ENCODE peak calls at places on chromosomes 1 and 21, in nine cellular contexts. One of them, this sample, is unnamed.

GRCh38 chr1:201585901-201586300 is 47.0 kb downstream of the NAV1 start:
- DNase-seq in CD4-positive, alpha-beta memory T cell: no peak
- DNase-seq in testis: no peak
- DNase-seq in MM.1S: no peak
- DNase-seq in GM23248: peak; percentile 72
- DNase-seq in trophoblast cell: no peak
- DNase-seq in mucosa of descending colon: no peak
- DNase-seq in left ventricle myocardium inferior: no peak
- DNase-seq in small intestine: no peak
- DNase-seq in this sample: no peak

GRCh38 chr1:165890684-165891083 is 63.3 kb downstream of the UCK2 start:
- DNase-seq in CD4-positive, alpha-beta memory T cell: no peak
- DNase-seq in testis: peak; percentile 86
- DNase-seq in MM.1S: no peak
- DNase-seq in GM23248: no peak
- DNase-seq in trophoblast cell: no peak
- DNase-seq in mucosa of descending colon: no peak
- DNase-seq in left ventricle myocardium inferior: no peak
- DNase-seq in small intestine: no peak
- DNase-seq in this sample: no peak

GRCh38 chr1:171817511-171818265 is 23.6 kb upstream of the DNM3 start:
- DNase-seq in CD4-positive, alpha-beta memory T cell: no peak
- DNase-seq in testis: no peak
- DNase-seq in MM.1S: no peak
- DNase-seq in GM23248: peak; percentile 96
- DNase-seq in trophoblast cell: peak; percentile 46
- DNase-seq in mucosa of descending colon: no peak
- DNase-seq in left ventricle myocardium inferior: no peak
- DNase-seq in small intestine: no peak
- DNase-seq in this sample: no peak

GRCh38 chr21:37557261-37557950 is 190.8 kb downstream of the DYRK1A start:
- DNase-seq in CD4-positive, alpha-beta memory T cell: no peak
- DNase-seq in testis: no peak
- DNase-seq in MM.1S: peak; percentile 89
- DNase-seq in GM23248: no peak
- DNase-seq in trophoblast cell: no peak
- DNase-seq in mucosa of descending colon: no peak
- DNase-seq in left ventricle myocardium inferior: no peak
- DNase-seq in small intestine: no peak
- DNase-seq in this sample: no peak

GRCh38 chr1:2526824-2527552 is 592 bp upstream of the PANK4 start:
- DNase-seq in CD4-positive, alpha-beta memory T cell: no peak
- DNase-seq in testis: peak; percentile 63
- DNase-seq in MM.1S: no peak
- DNase-seq in GM23248: peak; percentile 94
- DNase-seq in trophoblast cell: no peak
- DNase-seq in mucosa of descending colon: peak; percentile 52
- DNase-seq in left ventricle myocardium inferior: peak; percentile 78
- DNase-seq in small intestine: no peak
- DNase-seq in this sample: peak; percentile 66

GRCh38 chr1:244865028-244865371 is 657 bp upstream of the HNRNPU start:
- DNase-seq in CD4-positive, alpha-beta memory T cell: no peak
- DNase-seq in testis: peak; percentile 49
- DNase-seq in MM.1S: no peak
- DNase-seq in GM23248: peak; percentile 61
- DNase-seq in trophoblast cell: no peak
- DNase-seq in mucosa of descending colon: peak; percentile 63
- DNase-seq in left ventricle myocardium inferior: peak; percentile 23
- DNase-seq in small intestine: no peak
- DNase-seq in this sample: peak; percentile 49

GRCh38 chr1:161915051-161915503 is 108.6 kb downstream of the OLFML2B start:
- DNase-seq in CD4-positive, alpha-beta memory T cell: no peak
- DNase-seq in testis: no peak
- DNase-seq in MM.1S: no peak
- DNase-seq in GM23248: peak; percentile 24
- DNase-seq in trophoblast cell: no peak
- DNase-seq in mucosa of descending colon: no peak
- DNase-seq in left ventricle myocardium inferior: no peak
- DNase-seq in small intestine: no peak
- DNase-seq in this sample: no peak

GRCh38 chr21:45366931-45367401 is 38.0 kb upstream of the COL18A1 start:
- DNase-seq in CD4-positive, alpha-beta memory T cell: no peak
- DNase-seq in testis: peak; percentile 69
- DNase-seq in MM.1S: no peak
- DNase-seq in GM23248: peak; percentile 86
- DNase-seq in trophoblast cell: no peak
- DNase-seq in mucosa of descending colon: peak; percentile 56
- DNase-seq in left ventricle myocardium inferior: peak; percentile 72
- DNase-seq in small intestine: no peak
- DNase-seq in this sample: peak; percentile 48

GRCh38 chr1:45339694-45340558 is at the start of the genes MUTYH and TOE1:
- DNase-seq in CD4-positive, alpha-beta memory T cell: peak; percentile 89
- DNase-seq in testis: peak; percentile 93
- DNase-seq in MM.1S: peak; percentile 97
- DNase-seq in GM23248: peak; percentile 98
- DNase-seq in trophoblast cell: peak; percentile 87
- DNase-seq in mucosa of descending colon: peak; percentile 96
- DNase-seq in left ventricle myocardium inferior: peak; percentile 95
- DNase-seq in small intestine: peak; percentile 90
- DNase-seq in this sample: peak; percentile 96

GRCh38 chr1:181189691-181190361 is 101.3 kb downstream of the IER5 start:
- DNase-seq in CD4-positive, alpha-beta memory T cell: peak; percentile 82
- DNase-seq in testis: peak; percentile 84
- DNase-seq in MM.1S: peak; percentile 64
- DNase-seq in GM23248: peak; percentile 61
- DNase-seq in trophoblast cell: peak; percentile 61
- DNase-seq in mucosa of descending colon: peak; percentile 81
- DNase-seq in left ventricle myocardium inferior: peak; percentile 65
- DNase-seq in small intestine: peak; percentile 90
- DNase-seq in this sample: peak; percentile 77

GRCh38 chr1:107394301-107394700 is 253.5 kb downstream of the NTNG1 start:
- DNase-seq in CD4-positive, alpha-beta memory T cell: no peak
- DNase-seq in testis: no peak
- DNase-seq in MM.1S: no peak
- DNase-seq in GM23248: no peak
- DNase-seq in trophoblast cell: no peak
- DNase-seq in mucosa of descending colon: no peak
- DNase-seq in left ventricle myocardium inferior: no peak
- DNase-seq in small intestine: no peak
- DNase-seq in this sample: no peak

GRCh38 chr1:59776960-59777852 is 37.5 kb upstream of the HOOK1 start:
- DNase-seq in CD4-positive, alpha-beta memory T cell: no peak
- DNase-seq in testis: no peak
- DNase-seq in MM.1S: no peak
- DNase-seq in GM23248: peak; percentile 59
- DNase-seq in trophoblast cell: no peak
- DNase-seq in mucosa of descending colon: no peak
- DNase-seq in left ventricle myocardium inferior: no peak
- DNase-seq in small intestine: no peak
- DNase-seq in this sample: no peak

GRCh38 chr1:14767075-14767474 is 168.6 kb downstream of the KAZN start:
- DNase-seq in CD4-positive, alpha-beta memory T cell: no peak
- DNase-seq in testis: no peak
- DNase-seq in MM.1S: no peak
- DNase-seq in GM23248: no peak
- DNase-seq in trophoblast cell: no peak
- DNase-seq in mucosa of descending colon: no peak
- DNase-seq in left ventricle myocardium inferior: no peak
- DNase-seq in small intestine: no peak
- DNase-seq in this sample: no peak

GRCh38 chr1:11967028-11967547 is 13.2 kb upstream of the MFN2 start:
- DNase-seq in CD4-positive, alpha-beta memory T cell: no peak
- DNase-seq in testis: peak; percentile 57
- DNase-seq in MM.1S: peak; percentile 15
- DNase-seq in GM23248: peak; percentile 25
- DNase-seq in trophoblast cell: peak; percentile 77
- DNase-seq in mucosa of descending colon: peak; percentile 63
- DNase-seq in left ventricle myocardium inferior: no peak
- DNase-seq in small intestine: peak; percentile 90
- DNase-seq in this sample: no peak

GRCh38 chr1:209486861-209487260 is 96.7 kb upstream of the CAMK1G start:
- DNase-seq in CD4-positive, alpha-beta memory T cell: no peak
- DNase-seq in testis: no peak
- DNase-seq in MM.1S: no peak
- DNase-seq in GM23248: peak; percentile 37
- DNase-seq in trophoblast cell: no peak
- DNase-seq in mucosa of descending colon: no peak
- DNase-seq in left ventricle myocardium inferior: no peak
- DNase-seq in small intestine: no peak
- DNase-seq in this sample: no peak

GRCh38 chr1:183034682-183035081 is 11.5 kb downstream of the LAMC1 start:
- DNase-seq in CD4-positive, alpha-beta memory T cell: no peak
- DNase-seq in testis: no peak
- DNase-seq in MM.1S: no peak
- DNase-seq in GM23248: no peak
- DNase-seq in trophoblast cell: peak; percentile 21
- DNase-seq in mucosa of descending colon: no peak
- DNase-seq in left ventricle myocardium inferior: no peak
- DNase-seq in small intestine: no peak
- DNase-seq in this sample: no peak

GRCh38 chr1:111720274-111720976 is 18.8 kb downstream of the INKA2 start:
- DNase-seq in CD4-positive, alpha-beta memory T cell: no peak
- DNase-seq in testis: no peak
- DNase-seq in MM.1S: no peak
- DNase-seq in GM23248: no peak
- DNase-seq in trophoblast cell: no peak
- DNase-seq in mucosa of descending colon: no peak
- DNase-seq in left ventricle myocardium inferior: peak; percentile 69
- DNase-seq in small intestine: no peak
- DNase-seq in this sample: peak; percentile 81

GRCh38 chr1:179178965-179179364 is 50.5 kb downstream of the ABL2 start:
- DNase-seq in CD4-positive, alpha-beta memory T cell: no peak
- DNase-seq in testis: no peak
- DNase-seq in MM.1S: no peak
- DNase-seq in GM23248: peak; percentile 68
- DNase-seq in trophoblast cell: no peak
- DNase-seq in mucosa of descending colon: no peak
- DNase-seq in left ventricle myocardium inferior: no peak
- DNase-seq in small intestine: no peak
- DNase-seq in this sample: no peak

GRCh38 chr1:246769306-246769705 is 45.1 kb downstream of the SCCPDH start:
- DNase-seq in CD4-positive, alpha-beta memory T cell: no peak
- DNase-seq in testis: no peak
- DNase-seq in MM.1S: no peak
- DNase-seq in GM23248: peak; percentile 99
- DNase-seq in trophoblast cell: no peak
- DNase-seq in mucosa of descending colon: no peak
- DNase-seq in left ventricle myocardium inferior: peak; percentile 47
- DNase-seq in small intestine: no peak
- DNase-seq in this sample: peak; percentile 60

GRCh38 chr1:67683306-67683705 is 1.7 kb upstream of the GADD45A start:
- DNase-seq in CD4-positive, alpha-beta memory T cell: no peak
- DNase-seq in testis: no peak
- DNase-seq in MM.1S: no peak
- DNase-seq in GM23248: peak; percentile 84
- DNase-seq in trophoblast cell: peak; percentile 75
- DNase-seq in mucosa of descending colon: no peak
- DNase-seq in left ventricle myocardium inferior: no peak
- DNase-seq in small intestine: peak; percentile 57
- DNase-seq in this sample: no peak
- H3K4me1 ChIP-seq in CD4-positive, alpha-beta memory T cell: peaks cover 19% of the 10 kb centered on the region
- H3K4me1 ChIP-seq in testis: peaks cover 10% of the 10 kb centered on the region
- H3K4me1 ChIP-seq in MM.1S: peaks cover 11% of the 10 kb centered on the region
- H3K4me1 ChIP-seq in GM23248: peaks cover 46% of the 10 kb centered on the region
- H3K4me1 ChIP-seq in trophoblast cell: peaks cover 2% of the 10 kb centered on the region
- H3K4me1 ChIP-seq in mucosa of descending colon: peaks cover 26% of the 10 kb centered on the region
- H3K4me1 ChIP-seq in left ventricle myocardium inferior: peaks cover 50% of the 10 kb centered on the region
- H3K4me1 ChIP-seq in small intestine: peaks cover 9% of the 10 kb centered on the region
- H3K4me1 ChIP-seq in this sample: peaks cover 20% of the 10 kb centered on the region

GRCh38 chr1:205858141-205858961 is 8.4 kb upstream of the PM20D1 start:
- DNase-seq in CD4-positive, alpha-beta memory T cell: no peak
- DNase-seq in testis: no peak
- DNase-seq in MM.1S: peak; percentile 53
- DNase-seq in GM23248: no peak
- DNase-seq in trophoblast cell: no peak
- DNase-seq in mucosa of descending colon: no peak
- DNase-seq in left ventricle myocardium inferior: no peak
- DNase-seq in small intestine: no peak
- DNase-seq in this sample: no peak
- H3K9me3 ChIP-seq in CD4-positive, alpha-beta memory T cell: no peaks in the 10 kb centered on the region
- H3K9me3 ChIP-seq in testis: no peaks in the 10 kb centered on the region
- H3K9me3 ChIP-seq in MM.1S: no peaks in the 10 kb centered on the region
- H3K9me3 ChIP-seq in GM23248: no peaks in the 10 kb centered on the region
- H3K9me3 ChIP-seq in trophoblast cell: no peaks in the 10 kb centered on the region
- H3K9me3 ChIP-seq in mucosa of descending colon: no peaks in the 10 kb centered on the region
- H3K9me3 ChIP-seq in left ventricle myocardium inferior: peaks cover 18% of the 10 kb centered on the region
- H3K9me3 ChIP-seq in small intestine: no peaks in the 10 kb centered on the region
- H3K9me3 ChIP-seq in this sample: peaks cover 7% of the 10 kb centered on the region

DNA sequence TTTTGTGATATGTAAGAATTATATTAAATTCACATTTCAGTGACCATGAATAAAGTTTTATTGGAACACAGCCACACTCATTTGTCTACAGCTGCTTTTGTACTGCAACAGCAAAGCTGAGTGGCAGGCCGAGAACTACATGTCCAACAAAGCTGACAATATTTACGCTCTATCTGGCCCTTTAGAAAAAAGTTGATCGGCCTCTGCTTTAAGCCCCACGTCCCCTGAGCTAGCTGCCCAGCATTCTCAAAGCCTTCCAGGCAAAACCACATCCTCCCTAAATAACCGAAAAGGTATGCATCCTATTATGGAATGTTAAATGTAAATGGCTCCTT is 8.6 kb downstream of the SLC2A1 start:
- DNase-seq in CD4-positive, alpha-beta memory T cell: no peak
- DNase-seq in testis: no peak
- DNase-seq in MM.1S: no peak
- DNase-seq in GM23248: peak; percentile 56
- DNase-seq in trophoblast cell: no peak
- DNase-seq in mucosa of descending colon: no peak
- DNase-seq in left ventricle myocardium inferior: no peak
- DNase-seq in small intestine: no peak
- DNase-seq in this sample: no peak
- H3K4me3 ChIP-seq in CD4-positive, alpha-beta memory T cell: no peak overlapping the region
- H3K4me3 ChIP-seq in testis: no peak overlapping the region
- H3K4me3 ChIP-seq in MM.1S: no peak overlapping the region
- H3K4me3 ChIP-seq in GM23248: peak overlapping the region; percentile 2
- H3K4me3 ChIP-seq in trophoblast cell: no peak overlapping the region
- H3K4me3 ChIP-seq in mucosa of descending colon: no peak overlapping the region
- H3K4me3 ChIP-seq in left ventricle myocardium inferior: no peak overlapping the region
- H3K4me3 ChIP-seq in small intestine: no peak overlapping the region
- H3K4me3 ChIP-seq in this sample: no peak overlapping the region

DNA sequence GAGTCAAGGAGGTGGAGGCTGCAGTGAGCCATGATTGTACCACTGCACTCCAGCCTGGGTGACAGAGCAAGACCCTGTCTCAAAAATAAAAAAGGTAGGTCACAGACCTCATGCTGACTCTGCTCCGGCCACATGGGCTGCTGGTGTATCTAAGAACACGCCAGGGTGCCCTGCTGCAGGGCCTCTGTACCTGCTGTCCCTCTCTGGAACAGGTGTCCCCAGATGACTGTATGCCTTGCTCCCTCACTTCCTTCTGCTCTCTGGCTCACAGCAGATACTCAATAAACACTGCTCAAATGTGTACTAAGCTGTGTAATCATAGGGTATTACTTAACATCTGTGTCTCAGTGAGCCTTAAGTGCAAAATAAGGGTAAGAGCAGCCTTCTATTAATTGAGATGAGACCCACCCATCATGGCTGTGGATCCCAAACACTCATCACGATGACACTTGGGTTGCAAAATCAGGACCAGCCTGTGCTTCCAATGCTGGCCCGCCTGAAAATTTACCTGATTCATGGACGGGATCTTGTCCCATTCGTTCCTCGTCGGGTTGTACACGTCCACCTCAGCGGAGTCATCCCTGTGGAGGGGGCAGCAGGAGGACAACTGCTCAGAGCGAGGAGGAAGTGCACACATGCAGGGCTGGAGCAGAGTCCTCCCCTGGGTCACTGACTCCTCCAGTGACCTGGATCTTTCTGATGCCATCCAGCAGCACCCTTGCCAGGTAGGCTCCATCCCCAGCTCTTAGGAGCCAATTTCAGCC is 7.5 kb downstream of the KLHL21 start:
- DNase-seq in CD4-positive, alpha-beta memory T cell: no peak
- DNase-seq in testis: no peak
- DNase-seq in MM.1S: no peak
- DNase-seq in GM23248: no peak
- DNase-seq in trophoblast cell: no peak
- DNase-seq in mucosa of descending colon: no peak
- DNase-seq in left ventricle myocardium inferior: no peak
- DNase-seq in small intestine: no peak
- DNase-seq in this sample: no peak
- H3K4me1 ChIP-seq in CD4-positive, alpha-beta memory T cell: peaks cover 62% of the 10 kb centered on the region
- H3K4me1 ChIP-seq in testis: peaks cover 28% of the 10 kb centered on the region
- H3K4me1 ChIP-seq in MM.1S: peaks cover 6% of the 10 kb centered on the region
- H3K4me1 ChIP-seq in GM23248: peaks cover 4% of the 10 kb centered on the region
- H3K4me1 ChIP-seq in trophoblast cell: peaks cover 6% of the 10 kb centered on the region
- H3K4me1 ChIP-seq in mucosa of descending colon: peaks cover 12% of the 10 kb centered on the region
- H3K4me1 ChIP-seq in left ventricle myocardium inferior: peaks cover 97% of the 10 kb centered on the region
- H3K4me1 ChIP-seq in small intestine: no peaks in the 10 kb centered on the region
- H3K4me1 ChIP-seq in this sample: peaks cover 59% of the 10 kb centered on the region

This sample was measured in heart left ventricle.